ENCODE peak calls at places on chromosomes 1 and 21, in six cellular contexts. One of them, this sample, is unnamed.

GRCh38 chr1:151568626-151569088 is 28.5 kb downstream of the TUFT1 start:
- DNase-seq in SK-N-SH: no peak
- DNase-seq in HCT116: no peak
- DNase-seq in GM12878: no peak
- DNase-seq in HepG2: no peak
- DNase-seq in K562: no peak
- DNase-seq in this sample: no peak

GRCh38 chr1:116356673-116357072 is 16.4 kb upstream of the ATP1A1 start:
- DNase-seq in SK-N-SH: no peak
- DNase-seq in HCT116: no peak
- DNase-seq in GM12878: no peak
- DNase-seq in HepG2: no peak
- DNase-seq in K562: no peak
- DNase-seq in this sample: no peak

GRCh38 chr1:164651378-164651951 is 92.5 kb downstream of the PBX1 start:
- DNase-seq in SK-N-SH: no peak
- DNase-seq in HCT116: peak; percentile 19
- DNase-seq in GM12878: no peak
- DNase-seq in HepG2: no peak
- DNase-seq in K562: no peak
- DNase-seq in this sample: no peak

GRCh38 chr1:36157973-36158826 is 2.2 kb downstream of the MAP7D1 start:
- DNase-seq in SK-N-SH: no peak
- DNase-seq in HCT116: no peak
- DNase-seq in GM12878: no peak
- DNase-seq in HepG2: no peak
- DNase-seq in K562: no peak
- DNase-seq in this sample: no peak

GRCh38 chr1:202584707-202585590 is 125.3 kb downstream of the SYT2 start:
- DNase-seq in SK-N-SH: no peak
- DNase-seq in HCT116: no peak
- DNase-seq in GM12878: no peak
- DNase-seq in HepG2: no peak
- DNase-seq in K562: peak; percentile 33
- DNase-seq in this sample: no peak

GRCh38 chr1:82318921-82319320 is 518.2 kb downstream of the ADGRL2 start:
- DNase-seq in SK-N-SH: no peak
- DNase-seq in HCT116: no peak
- DNase-seq in GM12878: no peak
- DNase-seq in HepG2: no peak
- DNase-seq in K562: no peak
- DNase-seq in this sample: no peak

GRCh38 chr1:111819566-111819965 is 63.9 kb downstream of the DDX20 start:
- DNase-seq in SK-N-SH: no peak
- DNase-seq in HCT116: no peak
- DNase-seq in GM12878: no peak
- DNase-seq in HepG2: no peak
- DNase-seq in K562: no peak
- DNase-seq in this sample: no peak

GRCh38 chr1:234565132-234565531 is 44.8 kb downstream of the IRF2BP2 start:
- DNase-seq in SK-N-SH: no peak
- DNase-seq in HCT116: no peak
- DNase-seq in GM12878: no peak
- DNase-seq in HepG2: no peak
- DNase-seq in K562: no peak
- DNase-seq in this sample: peak; percentile 23

GRCh38 chr1:119838255-119838654 is 27.0 kb upstream of the REG4 start:
- DNase-seq in SK-N-SH: no peak
- DNase-seq in HCT116: no peak
- DNase-seq in GM12878: no peak
- DNase-seq in HepG2: no peak
- DNase-seq in K562: no peak
- DNase-seq in this sample: no peak

GRCh38 chr1:3320246-3321152 is 134.0 kb upstream of the ARHGEF16 start:
- DNase-seq in SK-N-SH: no peak
- DNase-seq in HCT116: peak; percentile 34
- DNase-seq in GM12878: no peak
- DNase-seq in HepG2: peak; percentile 99
- DNase-seq in K562: no peak
- DNase-seq in this sample: no peak

GRCh38 chr1:179380299-179380698 is 14.5 kb downstream of the AXDND1 start:
- DNase-seq in SK-N-SH: no peak
- DNase-seq in HCT116: no peak
- DNase-seq in GM12878: no peak
- DNase-seq in HepG2: no peak
- DNase-seq in K562: no peak
- DNase-seq in this sample: no peak

GRCh38 chr21:29374481-29374880 is 75.8 kb downstream of the BACH1 start:
- DNase-seq in SK-N-SH: no peak
- DNase-seq in HCT116: no peak
- DNase-seq in GM12878: no peak
- DNase-seq in HepG2: no peak
- DNase-seq in K562: no peak
- DNase-seq in this sample: no peak

GRCh38 chr21:29737188-29737587 is 202.6 kb downstream of the GRIK1 start:
- DNase-seq in SK-N-SH: no peak
- DNase-seq in HCT116: no peak
- DNase-seq in GM12878: no peak
- DNase-seq in HepG2: no peak
- DNase-seq in K562: no peak
- DNase-seq in this sample: no peak

GRCh38 chr21:34613679-34614442 is 1.1 kb downstream of the RCAN1 start:
- DNase-seq in SK-N-SH: peak; percentile 21
- DNase-seq in HCT116: no peak
- DNase-seq in GM12878: no peak
- DNase-seq in HepG2: no peak
- DNase-seq in K562: peak; percentile 34
- DNase-seq in this sample: no peak

GRCh38 chr1:3604997-3605823 is 6.1 kb downstream of the MEGF6 start:
- DNase-seq in SK-N-SH: no peak
- DNase-seq in HCT116: no peak
- DNase-seq in GM12878: no peak
- DNase-seq in HepG2: no peak
- DNase-seq in K562: no peak
- DNase-seq in this sample: no peak

GRCh38 chr1:101190441-101190840 is 46.4 kb upstream of the S1PR1 start:
- DNase-seq in SK-N-SH: no peak
- DNase-seq in HCT116: no peak
- DNase-seq in GM12878: no peak
- DNase-seq in HepG2: no peak
- DNase-seq in K562: no peak
- DNase-seq in this sample: no peak

GRCh38 chr1:165717918-165718515 is 19.7 kb upstream of the ALDH9A1 start:
- DNase-seq in SK-N-SH: peak; percentile 47
- DNase-seq in HCT116: peak; percentile 48
- DNase-seq in GM12878: no peak
- DNase-seq in HepG2: peak; percentile 69
- DNase-seq in K562: peak; percentile 49
- DNase-seq in this sample: peak; percentile 86

GRCh38 chr1:68442822-68443556 is 6.8 kb downstream of the RPE65 start:
- DNase-seq in SK-N-SH: peak; percentile 44
- DNase-seq in HCT116: peak; percentile 43
- DNase-seq in GM12878: no peak
- DNase-seq in HepG2: peak; percentile 21
- DNase-seq in K562: peak; percentile 32
- DNase-seq in this sample: no peak

GRCh38 chr1:227333423-227333822 is 15.1 kb upstream of the CDC42BPA start:
- DNase-seq in SK-N-SH: no peak
- DNase-seq in HCT116: no peak
- DNase-seq in GM12878: no peak
- DNase-seq in HepG2: no peak
- DNase-seq in K562: no peak
- DNase-seq in this sample: no peak

GRCh38 chr1:54979327-54979891 is 1.0 kb upstream of the TMEM61 start:
- DNase-seq in SK-N-SH: no peak
- DNase-seq in HCT116: no peak
- DNase-seq in GM12878: no peak
- DNase-seq in HepG2: no peak
- DNase-seq in K562: no peak
- DNase-seq in this sample: no peak

DNA sequence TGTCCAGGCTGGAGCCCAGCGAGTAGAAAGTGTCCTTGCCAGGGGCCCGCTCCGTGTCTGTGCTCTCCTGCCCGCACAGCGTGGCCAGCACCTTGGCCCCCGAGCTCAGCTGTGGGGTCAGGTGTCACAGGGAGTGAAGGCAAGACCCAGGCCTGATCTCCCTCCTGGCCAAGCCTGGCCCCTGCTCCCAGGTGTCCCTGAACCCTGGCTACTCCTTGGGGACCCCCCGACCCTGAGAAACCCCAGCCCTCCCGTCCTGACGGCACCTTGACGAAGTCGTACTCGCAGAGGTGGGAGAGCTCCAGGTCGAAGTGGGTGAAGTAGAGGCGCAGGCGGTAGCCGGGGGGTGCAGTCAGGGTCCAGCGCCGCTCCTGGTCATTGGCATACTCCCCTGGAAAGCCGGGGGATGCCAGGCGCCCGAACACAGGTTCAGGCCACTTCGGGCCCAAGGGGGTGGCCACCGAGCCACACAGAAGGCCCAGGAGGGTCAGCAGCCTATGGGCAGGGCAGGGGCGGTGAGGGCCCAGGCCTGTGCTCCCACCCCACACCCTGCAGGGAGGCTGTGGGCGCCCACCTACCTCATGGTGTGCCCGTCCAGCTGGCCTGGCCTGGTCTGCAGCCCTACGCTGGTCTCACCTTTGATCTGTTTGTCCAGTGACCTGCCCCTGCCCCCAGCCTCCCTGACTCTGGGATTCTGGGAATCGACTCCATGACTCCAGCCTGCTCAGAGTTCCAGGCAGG is at the start of gene MASP2:
- DNase-seq in SK-N-SH: peak; percentile 28
- DNase-seq in HCT116: no peak
- DNase-seq in GM12878: no peak
- DNase-seq in HepG2: peak; percentile 78
- DNase-seq in K562: peak; percentile 4
- DNase-seq in this sample: no peak
- TF ChIP-seq JUND in SK-N-SH: no peak
- TF ChIP-seq JUND in HCT116: no peak
- TF ChIP-seq JUND in GM12878: no peak
- TF ChIP-seq JUND in HepG2: peak; percentile 2
- TF ChIP-seq JUND in K562: no peak
- TF ChIP-seq JUND in this sample: no peak

DNA sequence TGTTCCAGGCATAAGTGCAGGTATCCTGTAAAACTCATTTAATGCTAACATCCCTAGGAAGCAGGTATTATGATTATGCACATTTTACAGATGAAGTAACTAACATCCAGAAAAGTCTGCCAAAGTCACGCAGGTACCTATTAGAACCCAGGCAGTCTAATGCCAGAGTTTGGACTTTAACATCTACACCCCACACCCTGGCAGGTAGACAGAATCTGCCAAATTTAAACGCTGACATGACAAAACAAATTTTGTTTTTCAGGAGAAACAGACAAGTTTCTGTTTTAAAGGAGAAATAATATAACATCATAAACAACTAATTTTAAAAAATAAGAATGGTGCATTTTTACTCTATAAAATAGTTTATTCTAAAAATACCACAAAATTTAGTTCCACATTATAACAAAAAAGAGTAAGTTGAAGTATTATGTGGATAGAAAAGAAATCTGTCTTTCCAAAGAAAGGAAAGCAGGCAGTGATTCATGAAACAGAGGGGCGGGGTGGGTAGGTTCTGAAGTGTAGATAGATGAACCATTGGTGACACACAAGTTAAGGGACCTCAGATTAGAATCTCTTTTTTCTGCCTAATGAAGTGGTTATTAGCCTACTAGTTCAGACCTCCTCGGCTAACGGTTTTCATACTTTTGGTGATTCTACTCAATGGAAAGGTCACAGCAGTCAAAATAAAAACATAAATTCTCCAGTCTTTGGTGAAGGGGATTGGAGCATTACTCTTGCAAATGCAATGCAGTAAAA is 1.7 kb downstream of the ASPM start:
- DNase-seq in SK-N-SH: peak; percentile 12
- DNase-seq in HCT116: no peak
- DNase-seq in GM12878: no peak
- DNase-seq in HepG2: peak; percentile 18
- DNase-seq in K562: peak; percentile 26
- DNase-seq in this sample: no peak
- TF ChIP-seq JUND in SK-N-SH: peak; percentile 25
- TF ChIP-seq JUND in HCT116: no peak
- TF ChIP-seq JUND in GM12878: no peak
- TF ChIP-seq JUND in HepG2: no peak
- TF ChIP-seq JUND in K562: peak; percentile 16
- TF ChIP-seq JUND in this sample: no peak

GRCh38 chr1:205516362-205516761 is 11.9 kb downstream of the CDK18 start:
- DNase-seq in SK-N-SH: no peak
- DNase-seq in HCT116: no peak
- DNase-seq in GM12878: no peak
- DNase-seq in HepG2: no peak
- DNase-seq in K562: no peak
- DNase-seq in this sample: no peak

GRCh38 chr1:205518616-205519540 is 14.4 kb downstream of the CDK18 start:
- DNase-seq in SK-N-SH: no peak
- DNase-seq in HCT116: no peak
- DNase-seq in GM12878: no peak
- DNase-seq in HepG2: no peak
- DNase-seq in K562: no peak
- DNase-seq in this sample: no peak

GRCh38 chr1:205517288-205517687 is 12.8 kb downstream of the CDK18 start:
- DNase-seq in SK-N-SH: no peak
- DNase-seq in HCT116: no peak
- DNase-seq in GM12878: no peak
- DNase-seq in HepG2: no peak
- DNase-seq in K562: no peak
- DNase-seq in this sample: no peak

GRCh38 chr1:205519541-205520131 is 15.2 kb downstream of the CDK18 start:
- DNase-seq in SK-N-SH: no peak
- DNase-seq in HCT116: no peak
- DNase-seq in GM12878: no peak
- DNase-seq in HepG2: no peak
- DNase-seq in K562: no peak
- DNase-seq in this sample: no peak

GRCh38 chr1:205517763-205518162 is 13.3 kb downstream of the CDK18 start:
- DNase-seq in SK-N-SH: no peak
- DNase-seq in HCT116: no peak
- DNase-seq in GM12878: no peak
- DNase-seq in HepG2: no peak
- DNase-seq in K562: no peak
- DNase-seq in this sample: no peak
- TF ChIP-seq JUND in SK-N-SH: no peak
- TF ChIP-seq JUND in HCT116: no peak
- TF ChIP-seq JUND in GM12878: no peak
- TF ChIP-seq JUND in HepG2: no peak
- TF ChIP-seq JUND in K562: no peak
- TF ChIP-seq JUND in this sample: no peak

GRCh38 chr1:33966346-33967141 is 102.7 kb downstream of the HMGB4 start:
- DNase-seq in SK-N-SH: no peak
- DNase-seq in HCT116: no peak
- DNase-seq in GM12878: no peak
- DNase-seq in HepG2: no peak
- DNase-seq in K562: no peak
- DNase-seq in this sample: no peak
- TF ChIP-seq JUND in SK-N-SH: no peak
- TF ChIP-seq JUND in HCT116: no peak
- TF ChIP-seq JUND in GM12878: no peak
- TF ChIP-seq JUND in HepG2: no peak
- TF ChIP-seq JUND in K562: no peak
- TF ChIP-seq JUND in this sample: no peak

This sample was measured in T47D.